ENCODE peak calls at places on chromosomes 13 and 19, in nine cellular contexts. F, B, T, U, E, W, O, G and L are unnamed samples.

GRCh38 chr19:7841751-7842660 is 12.0 kb downstream of the EVI5L start:
- DNase-seq in T (no peak), B (no peak), O (no peak), U (no peak), G (no peak), E (no peak), W (no peak), F (no peak), L (no peak)

GRCh38 chr13:99528547-99528946 is 27.3 kb downstream of the TM9SF2 start:
- DNase-seq in B (no peak), O (peak), T (no peak), F (no peak), W (no peak), G (no peak), U (peak), E (no peak), L (peak)

GRCh38 chr19:33468361-33469170 is 53.0 kb downstream of the PEPD start:
- DNase-seq in E (no peak), U (no peak), B (no peak), F (peak), W (no peak), G (no peak), T (no peak), O (no peak), L (no peak)

GRCh38 chr13:20967340-20967739 is 64.8 kb upstream of the XPO4 start:
- DNase-seq in O (no peak), E (no peak), F (no peak), W (no peak), T (no peak), B (no peak), U (no peak), G (no peak), L (no peak)

GRCh38 chr13:73057284-73058025 is 1.4 kb upstream of the KLF5 start:
- DNase-seq in B (no peak), O (no peak), G (no peak), U (no peak), F (no peak), E (no peak), T (no peak), W (no peak), L (no peak)

GRCh38 chr13:23175920-23176319 is 4.9 kb upstream of the SGCG start:
- DNase-seq in E (no peak), F (no peak), G (no peak), W (no peak), T (no peak), B (no peak), U (no peak), O (no peak), L (no peak)

GRCh38 chr13:51342706-51343105 is 3.2 kb downstream of the SERPINE3 start:
- DNase-seq in F (peak), B (no peak), O (no peak), U (no peak), G (no peak), E (no peak), T (peak), W (no peak), L (no peak)

GRCh38 chr19:37977992-37978391 is 71.0 kb downstream of the SIPA1L3 start:
- DNase-seq in G (no peak), T (peak), W (no peak), O (peak), E (no peak), U (peak), B (no peak), F (peak), L (peak)

GRCh38 chr19:15498910-15499309 is 9.4 kb upstream of the CYP4F22 start:
- DNase-seq in U (no peak), B (no peak), W (no peak), E (no peak), F (no peak), T (no peak), G (no peak), O (no peak), L (no peak)

GRCh38 chr13:49046002-49046401 is 70.3 kb downstream of the FNDC3A start:
- DNase-seq in U (no peak), F (peak), O (no peak), E (no peak), G (no peak), W (no peak), T (no peak), B (no peak), L (no peak)

GRCh38 chr19:52923782-52924593 is 760 bp upstream of the ZNF888 start:
- DNase-seq in U (no peak), B (no peak), T (peak), O (no peak), G (peak), W (no peak), E (peak), F (peak), L (no peak)

GRCh38 chr19:11378319-11379189 is 4.1 kb downstream of the SWSAP1 start:
- DNase-seq in O (peak), U (peak), T (peak), E (peak), W (peak), G (peak), F (peak), B (no peak), L (peak)

GRCh38 chr19:55463583-55464031 is 944 bp downstream of the C19orf85 start:
- DNase-seq in F (no peak), E (no peak), W (no peak), B (no peak), O (no peak), G (no peak), T (no peak), U (no peak), L (no peak)

GRCh38 chr19:20276011-20276738 is 109.2 kb downstream of the ZNF486 start:
- DNase-seq in U (no peak), G (no peak), W (no peak), T (no peak), B (no peak), E (no peak), O (no peak), F (no peak), L (no peak)

GRCh38 chr19:20273951-20274578 is 107.1 kb downstream of the ZNF486 start:
- DNase-seq in T (no peak), U (peak), G (no peak), E (no peak), F (no peak), B (no peak), W (no peak), O (no peak), L (no peak)

GRCh38 chr19:20273376-20273775 is 106.4 kb downstream of the ZNF486 start:
- DNase-seq in O (no peak), W (no peak), G (no peak), B (no peak), U (peak), E (no peak), T (no peak), F (no peak), L (no peak)

GRCh38 chr19:20279516-20279915 is 112.5 kb downstream of the ZNF486 start:
- DNase-seq in E (no peak), T (no peak), F (no peak), B (no peak), W (no peak), U (no peak), G (no peak), O (no peak), L (no peak)

GRCh38 chr19:20278342-20278741 is 111.3 kb downstream of the ZNF486 start:
- DNase-seq in W (no peak), U (no peak), T (no peak), E (peak), F (no peak), O (peak), B (no peak), G (peak), L (peak)
- TF ChIP-seq CTCF in W (no peak), U (peak), T (no peak), E (peak), F (no peak), O (peak), B (no peak), G (no peak), L (peak)

GRCh38 chr19:36051637-36052036 is 2.4 kb downstream of the THAP8 start:
- DNase-seq in E (no peak), W (no peak), T (no peak), B (no peak), U (no peak), G (no peak), O (no peak), F (no peak), L (no peak)
- H3K4me3 ChIP-seq in E (no peak), W (no peak), T (no peak), B (no peak), U (no peak), G (no peak), O (no peak), F (no peak), L (no peak)

GRCh38 chr13:111399334-111399733 is 78.9 kb downstream of the TEX29 start:
- DNase-seq in W (no peak), F (no peak), U (no peak), G (no peak), O (no peak), T (no peak), B (no peak), E (no peak), L (no peak)

GRCh38 chr13:111397202-111397880 is 76.9 kb downstream of the TEX29 start:
- DNase-seq in F (no peak), W (no peak), T (no peak), O (no peak), G (peak), E (no peak), B (no peak), U (no peak), L (no peak)

GRCh38 chr13:111399776-111400505 is 79.5 kb downstream of the TEX29 start:
- DNase-seq in T (no peak), O (no peak), U (no peak), W (no peak), B (no peak), F (no peak), E (no peak), G (peak), L (no peak)

GRCh38 chr13:111398196-111398595 is 77.8 kb downstream of the TEX29 start:
- DNase-seq in O (no peak), E (no peak), G (peak), T (no peak), F (no peak), U (no peak), B (no peak), W (no peak), L (no peak)

GRCh38 chr13:111398715-111399299 is 78.4 kb downstream of the TEX29 start:
- DNase-seq in W (no peak), F (peak), B (no peak), E (no peak), T (no peak), G (peak), O (no peak), U (no peak), L (no peak)
- TF ChIP-seq CTCF in W (no peak), F (peak), B (no peak), E (no peak), T (no peak), G (no peak), O (no peak), U (no peak), L (no peak)

GRCh38 chr19:2287585-2287984 is 5.6 kb upstream of the PEAK3 start:
- DNase-seq in O (no peak), F (no peak), W (no peak), G (no peak), T (no peak), E (no peak), B (no peak), U (no peak), L (no peak)
- H3K4me3 ChIP-seq in O (no peak), F (no peak), W (no peak), G (no peak), T (no peak), E (no peak), B (no peak), U (no peak), L (no peak)

DNA sequence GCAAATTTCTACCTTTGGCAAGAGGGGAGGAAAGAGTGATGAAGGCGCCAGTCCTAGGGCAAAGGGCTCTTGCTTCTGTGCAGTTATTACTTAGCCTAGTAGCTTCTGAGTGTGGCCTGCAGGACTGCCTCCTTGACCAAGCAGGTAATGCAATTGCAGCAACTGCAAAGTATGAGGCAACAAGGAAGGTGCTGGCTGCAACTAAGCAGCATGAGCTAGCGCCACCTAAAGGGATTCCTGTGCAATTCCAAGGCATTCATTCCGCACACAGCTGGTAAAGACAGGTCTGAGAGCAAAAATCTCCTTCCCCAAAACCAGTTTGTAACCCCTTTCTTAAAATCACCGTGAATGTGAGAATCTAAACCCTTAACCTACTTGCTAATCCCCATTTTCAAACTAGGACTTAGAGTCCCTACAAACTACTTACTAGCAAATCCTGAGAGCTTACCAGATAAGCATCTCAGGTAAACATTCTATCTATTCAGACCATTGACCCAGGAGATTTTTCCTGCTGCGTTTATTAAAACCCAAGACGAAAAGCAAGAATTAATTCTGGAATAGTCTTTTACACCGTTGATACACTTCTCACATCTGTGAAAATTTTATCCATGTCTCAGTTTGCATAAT is 62.9 kb downstream of the DCT start:
- DNase-seq in E (no peak), U (peak), F (no peak), T (peak), W (no peak), G (no peak), B (no peak), O (peak), L (peak)
- TF ChIP-seq CTCF in E (no peak), U (peak), F (peak), T (peak), W (no peak), G (no peak), B (peak), O (peak), L (peak)

GRCh38 chr13:44920013-44920412 is 69.3 kb downstream of the NUFIP1 start:
- DNase-seq in O (no peak), B (no peak), E (no peak), F (no peak), U (peak), W (no peak), G (no peak), T (no peak), L (peak)

GRCh38 chr13:44921478-44921877 is 67.8 kb downstream of the NUFIP1 start:
- DNase-seq in F (no peak), W (no peak), B (no peak), G (no peak), T (no peak), U (no peak), O (peak), E (no peak), L (no peak)

GRCh38 chr13:44918323-44919102 is 70.8 kb downstream of the NUFIP1 start:
- DNase-seq in O (peak), E (peak), W (peak), F (peak), T (no peak), U (peak), B (peak), G (peak), L (peak)

GRCh38 chr13:44917589-44918322 is 71.5 kb downstream of the NUFIP1 start:
- DNase-seq in F (peak), O (peak), T (peak), W (peak), G (peak), E (peak), U (peak), B (peak), L (peak)

GRCh38 chr13:44919103-44919804 is 70.0 kb downstream of the NUFIP1 start:
- DNase-seq in U (no peak), T (no peak), B (no peak), O (no peak), G (no peak), W (no peak), F (no peak), E (no peak), L (no peak)
- H3K4me3 ChIP-seq in U (peak), T (no peak), B (peak), O (peak), G (no peak), W (peak), F (peak), E (no peak), L (peak)